ENCODE peak calls at places on chromosome 1, in seven cellular contexts. Z is mesothelial cell of epicardium, N is BE2C, S is fibroblast of lung, Q is uterus, X is B cell, U is HFFc6. W is an unnamed sample.

GRCh38 chr1:217009376-217009775 is 286.1 kb upstream of the ESRRG start:
- DNase-seq in Z (no peak), N (no peak), S (no peak), Q (no peak), X (no peak), U (no peak), W (no peak)

GRCh38 chr1:26959270-26959669 is 998 bp downstream of the KDF1 start:
- DNase-seq in Z (no peak), N (no peak), S (no peak), Q (no peak), X (no peak), U (no peak), W (no peak)

GRCh38 chr1:162151900-162152829 is 82.7 kb downstream of the NOS1AP start:
- DNase-seq in Z (no peak), N (no peak), S (peak), Q (no peak), X (peak), U (no peak), W (no peak)

GRCh38 chr1:97739596-97740103 is 181.2 kb downstream of the DPYD start:
- DNase-seq in Z (no peak), N (no peak), S (peak), Q (no peak), X (no peak), U (no peak), W (no peak)

GRCh38 chr1:59026472-59026948 is 242.7 kb upstream of the JUN start:
- DNase-seq in Z (no peak), N (no peak), S (peak), Q (no peak), X (no peak), U (peak), W (no peak)

GRCh38 chr1:30919025-30919881 is 10.7 kb upstream of the SDC3 start:
- DNase-seq in Z (no peak), N (peak), S (peak), Q (no peak), X (no peak), U (peak), W (no peak)

GRCh38 chr1:189211742-189212141 is 1265.9 kb downstream of the BRINP3 start:
- DNase-seq in Z (no peak), N (no peak), S (peak), Q (no peak), X (no peak), U (no peak), W (no peak)

GRCh38 chr1:110339040-110339426 is at the start of gene RBM15:
- DNase-seq in Z (peak), N (peak), S (no peak), Q (peak), X (peak), U (peak), W (peak)

GRCh38 chr1:81801032-81801833 is 499 bp downstream of the ADGRL2 start:
- DNase-seq in Z (peak), N (peak), S (peak), Q (peak), X (no peak), U (peak), W (no peak)

GRCh38 chr1:67814121-67814772 is 19.0 kb downstream of the GNG12 start:
- DNase-seq in Z (no peak), N (no peak), S (no peak), Q (no peak), X (no peak), U (no peak), W (no peak)

GRCh38 chr1:21721271-21721985 is 52.3 kb upstream of the RAP1GAP start:
- DNase-seq in Z (no peak), N (no peak), S (no peak), Q (no peak), X (no peak), U (no peak), W (no peak)

GRCh38 chr1:113804421-113805255 is 7.6 kb downstream of the RSBN1 start:
- DNase-seq in Z (no peak), N (peak), S (peak), Q (no peak), X (no peak), U (peak), W (no peak)

GRCh38 chr1:35718492-35719336 is at the start of gene C1orf216:
- DNase-seq in Z (peak), N (peak), S (peak), Q (peak), X (peak), U (peak), W (peak)

GRCh38 chr1:94887603-94888171 is 39.2 kb downstream of the CNN3 start:
- DNase-seq in Z (no peak), N (no peak), S (no peak), Q (no peak), X (no peak), U (no peak), W (no peak)

GRCh38 chr1:224673161-224673560 is 57.0 kb downstream of the CNIH3 start:
- DNase-seq in Z (no peak), N (peak), S (no peak), Q (no peak), X (no peak), U (no peak), W (no peak)

GRCh38 chr1:243345205-243345604 is 89.4 kb downstream of the SDCCAG8 start:
- DNase-seq in Z (no peak), N (peak), S (no peak), Q (no peak), X (no peak), U (no peak), W (no peak)

GRCh38 chr1:206693029-206693428 is 8.3 kb downstream of the MAPKAPK2 start:
- DNase-seq in Z (no peak), N (no peak), S (peak), Q (peak), X (no peak), U (peak), W (no peak)

GRCh38 chr1:200079576-200079975 is 52.1 kb downstream of the NR5A2 start:
- DNase-seq in Z (no peak), N (no peak), S (no peak), Q (no peak), X (no peak), U (no peak), W (no peak)

GRCh38 chr1:212315907-212316306 is 30.7 kb downstream of the PPP2R5A start:
- DNase-seq in Z (no peak), N (no peak), S (no peak), Q (no peak), X (no peak), U (peak), W (no peak)

GRCh38 chr1:92784051-92784638 is 763 bp downstream of the EVI5 start:
- DNase-seq in Z (peak), N (peak), S (peak), Q (peak), X (peak), U (peak), W (peak)

GRCh38 chr1:24906760-24907490 is 23.2 kb downstream of the RUNX3 start:
- DNase-seq in Z (no peak), N (no peak), S (no peak), Q (no peak), X (no peak), U (no peak), W (no peak)

GRCh38 chr1:239931341-239931740 is 160.3 kb upstream of the FMN2 start:
- DNase-seq in Z (no peak), N (no peak), S (no peak), Q (no peak), X (no peak), U (no peak), W (no peak)

DNA sequence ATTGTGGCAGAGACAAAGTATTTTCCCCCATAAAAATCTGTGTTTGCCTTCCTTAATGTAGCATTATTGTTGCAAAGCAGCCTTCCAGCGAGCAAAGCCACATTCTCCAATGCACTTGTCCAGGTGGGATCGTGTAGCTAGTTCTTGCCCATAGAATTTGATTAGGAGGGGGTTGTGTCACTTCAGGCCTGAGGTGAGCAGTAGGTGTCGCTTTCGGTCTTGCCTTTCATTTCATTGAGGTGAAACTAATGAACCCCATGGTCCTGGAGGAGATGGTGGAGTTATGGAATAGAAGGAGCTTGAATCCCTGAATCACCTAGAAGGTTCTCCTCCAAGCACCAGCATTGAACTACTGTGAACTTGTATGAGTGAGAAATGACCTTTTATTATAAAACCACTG is 318.9 kb upstream of the PBX1 start:
- DNase-seq in Z (no peak), N (no peak), S (peak), Q (no peak), X (no peak), U (no peak), W (no peak)
- TF ChIP-seq CTCF in Z (no peak), N (peak), S (no peak), Q (no peak), X (no peak), U (no peak), W (no peak)

GRCh38 chr1:155017946-155018316 is 15.3 kb downstream of the ZBTB7B start:
- DNase-seq in Z (no peak), N (peak), S (no peak), Q (no peak), X (no peak), U (no peak), W (no peak)

GRCh38 chr1:155016231-155016831 is 13.7 kb downstream of the ZBTB7B start:
- DNase-seq in Z (no peak), N (no peak), S (no peak), Q (no peak), X (peak), U (no peak), W (no peak)

GRCh38 chr1:155015527-155016230 is 13.1 kb downstream of the ZBTB7B start:
- DNase-seq in Z (no peak), N (no peak), S (no peak), Q (no peak), X (no peak), U (no peak), W (no peak)

GRCh38 chr1:155018617-155019348 is 14.8 kb downstream of the DCST2 start:
- DNase-seq in Z (no peak), N (no peak), S (no peak), Q (no peak), X (no peak), U (no peak), W (no peak)

GRCh38 chr1:155017021-155017945 is 14.7 kb downstream of the ZBTB7B start:
- DNase-seq in Z (peak), N (peak), S (peak), Q (peak), X (peak), U (peak), W (peak)
- TF ChIP-seq CTCF in Z (peak), N (peak), S (peak), Q (peak), X (peak), U (peak), W (peak)

DNA sequence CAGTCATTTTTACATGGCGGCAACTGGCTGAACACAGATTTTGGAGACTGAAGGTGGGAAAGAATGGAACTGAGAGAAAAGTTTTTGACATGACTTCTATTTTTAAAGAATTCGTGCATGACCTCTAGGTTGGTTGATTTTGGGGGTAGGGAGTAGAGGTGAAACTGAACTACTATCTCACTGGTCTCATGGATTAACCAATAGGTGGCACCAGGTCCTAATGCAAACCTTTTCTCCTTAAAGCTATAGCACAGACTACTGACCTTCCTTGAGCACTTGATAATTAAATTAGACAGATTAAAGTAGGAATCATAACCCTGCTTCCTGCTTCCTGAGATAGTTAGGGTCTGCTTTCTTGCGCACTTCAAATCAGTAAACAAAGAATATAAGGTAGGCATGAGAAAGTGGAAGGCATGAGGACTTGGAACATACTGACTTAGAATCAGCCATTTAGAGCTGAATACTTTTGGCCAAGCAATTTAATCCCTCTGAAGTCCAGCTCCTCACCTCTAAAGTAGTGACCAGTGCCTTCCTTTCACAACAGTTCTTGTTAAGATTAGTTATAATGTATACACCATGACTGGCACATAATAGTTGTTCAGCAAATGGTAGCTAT is 206.0 kb downstream of the CENPF start:
- DNase-seq in Z (no peak), N (no peak), S (peak), Q (no peak), X (no peak), U (peak), W (no peak)
- TF ChIP-seq CTCF in Z (no peak), N (peak), S (peak), Q (no peak), X (no peak), U (peak), W (no peak)

GRCh38 chr1:167342846-167343245 is 122.2 kb downstream of the POU2F1 start:
- DNase-seq in Z (no peak), N (no peak), S (no peak), Q (no peak), X (no peak), U (no peak), W (no peak)
- TF ChIP-seq CTCF in Z (no peak), N (peak), S (no peak), Q (no peak), X (peak), U (peak), W (peak)

GRCh38 chr1:182667848-182668505 is 16.4 kb downstream of the RGS8 start:
- DNase-seq in Z (no peak), N (no peak), S (no peak), Q (no peak), X (no peak), U (no peak), W (no peak)

GRCh38 chr1:182669266-182669665 is 15.1 kb downstream of the RGS8 start:
- DNase-seq in Z (no peak), N (no peak), S (no peak), Q (no peak), X (no peak), U (no peak), W (no peak)

GRCh38 chr1:182668633-182669032 is 15.8 kb downstream of the RGS8 start:
- DNase-seq in Z (no peak), N (no peak), S (no peak), Q (no peak), X (no peak), U (no peak), W (no peak)

GRCh38 chr1:182664281-182664680 is 20.1 kb downstream of the RGS8 start:
- DNase-seq in Z (no peak), N (no peak), S (no peak), Q (no peak), X (no peak), U (no peak), W (no peak)

DNA sequence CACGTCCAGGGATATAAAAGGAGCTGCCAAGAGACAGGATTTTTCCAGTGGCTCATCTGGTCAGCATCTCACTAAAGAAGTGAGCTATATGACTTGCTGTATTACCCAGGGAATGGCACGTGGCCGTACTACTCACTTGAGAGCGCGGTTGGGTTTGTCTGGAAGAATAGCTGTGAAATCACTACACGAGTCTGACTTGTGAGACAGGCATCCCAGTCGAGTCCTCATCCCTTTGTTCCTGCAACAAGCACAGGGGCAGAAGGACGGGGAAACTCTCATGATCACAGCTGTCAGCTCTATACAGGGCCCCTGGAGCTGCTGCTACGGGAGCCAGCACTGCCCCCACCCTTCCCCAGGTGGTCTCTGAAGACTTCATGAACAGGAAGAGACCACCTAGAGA is 17.7 kb downstream of the RGS8 start:
- DNase-seq in Z (no peak), N (no peak), S (peak), Q (no peak), X (no peak), U (no peak), W (no peak)
- TF ChIP-seq CTCF in Z (no peak), N (no peak), S (no peak), Q (no peak), X (no peak), U (no peak), W (no peak)

GRCh38 chr1:3727042-3727824 is 25.0 kb upstream of the CCDC27 start:
- DNase-seq in Z (no peak), N (peak), S (no peak), Q (no peak), X (no peak), U (no peak), W (no peak)
- TF ChIP-seq CTCF in Z (no peak), N (peak), S (no peak), Q (no peak), X (peak), U (peak), W (no peak)